ENCODE peak calls at places on chromosomes 4 and X, in seven cellular contexts. U is NCI-H774, Q is spleen, F is Calu3, G is activated T-cell treated with anti-CD3 and anti-CD28 coated beads for 48 hours, M is PC-9, K is GM12892. J is an unnamed sample.

GRCh38 chr4:7786517-7786916 is 153.1 kb downstream of the AFAP1 start:
- DNase-seq in U (no peak), G (no peak), K (no peak), Q (peak), F (no peak), M (no peak), J (no peak)

GRCh38 chr4:24856586-24856985 is 56.3 kb downstream of the CCDC149 start:
- DNase-seq in F (peak), G (no peak), K (peak), Q (no peak), U (no peak), M (no peak), J (no peak)

GRCh38 chrX:42269186-42269585 is 345.8 kb upstream of the CASK start:
- DNase-seq in Q (no peak), F (no peak), K (no peak), U (no peak), M (no peak), G (no peak), J (no peak)

GRCh38 chrX:4670606-4671005 is 957.2 kb upstream of the PRKX start:
- DNase-seq in M (no peak), G (no peak), U (no peak), K (no peak), Q (no peak), F (peak), J (no peak)

GRCh38 chrX:49308604-49309269 is 5.3 kb downstream of the GAGE10 start:
- DNase-seq in M (no peak), Q (peak), K (no peak), F (no peak), U (no peak), G (no peak), J (no peak)

GRCh38 chr4:167219090-167219489 is 15.2 kb downstream of the SPOCK3 start:
- DNase-seq in G (no peak), F (no peak), K (no peak), Q (no peak), M (no peak), U (no peak), J (no peak)

GRCh38 chr4:111633663-111634266 is 511.5 kb upstream of the FAM241A start:
- DNase-seq in Q (no peak), G (no peak), F (no peak), K (no peak), U (no peak), M (no peak), J (no peak)

GRCh38 chr4:171849823-171850222 is 36.6 kb downstream of the GALNTL6 start:
- DNase-seq in Q (no peak), G (no peak), F (no peak), K (no peak), U (no peak), M (no peak), J (no peak)

GRCh38 chr4:43607827-43608461 is 715.4 kb downstream of the GRXCR1 start:
- DNase-seq in F (no peak), G (no peak), M (no peak), Q (no peak), K (no peak), U (no peak), J (no peak)

J was measured in hepatocyte.